ENCODE peak calls at places on chromosomes 2 and 18, in four cellular contexts. G, V, H and R are unnamed samples.

GRCh38 chr2:217820066-217820819 is 182.6 kb downstream of the TNS1 start:
- DNase-seq in G (no peak), V (peak), H (no peak), R (no peak)

GRCh38 chr2:156852210-156852609 is 405.3 kb upstream of the GALNT5 start:
- DNase-seq in G (no peak), V (no peak), H (no peak), R (no peak)

GRCh38 chr2:202703091-202703490 is 68.3 kb downstream of the FAM117B start:
- DNase-seq in V (no peak), G (peak), H (peak), R (no peak)

GRCh38 chr2:68251855-68252406 is 401 bp downstream of the PPP3R1 start:
- DNase-seq in G (no peak), H (no peak), V (peak), R (peak)

GRCh38 chr2:100820346-100821254 is 661 bp downstream of the NPAS2 start:
- DNase-seq in H (peak), V (no peak), G (no peak), R (no peak)

GRCh38 chr2:109109342-109109741 is 19.7 kb upstream of the SH3RF3 start:
- DNase-seq in G (no peak), H (no peak), V (no peak), R (no peak)

GRCh38 chr2:235746257-235746934 is 252.6 kb downstream of the AGAP1 start:
- DNase-seq in H (peak), G (peak), V (peak), R (peak)

GRCh38 chr18:74450626-74451025 is 6.5 kb downstream of the DIPK1C start:
- DNase-seq in H (no peak), V (no peak), G (no peak), R (no peak)

GRCh38 chr2:60947056-60947455 is 65.7 kb downstream of the REL start:
- DNase-seq in H (no peak), G (no peak), V (no peak), R (no peak)

GRCh38 chr2:182481676-182482075 is 54.8 kb upstream of the PDE1A start:
- DNase-seq in V (no peak), H (no peak), G (no peak), R (no peak)

GRCh38 chr2:110114007-110114591 is 1.5 kb downstream of the MALL start:
- DNase-seq in G (no peak), H (no peak), V (no peak), R (peak)

GRCh38 chr2:9780368-9781130 is 62.7 kb upstream of the TAF1B start:
- DNase-seq in V (no peak), G (no peak), H (no peak), R (no peak)

GRCh38 chr18:24914148-24914525 is 437.8 kb downstream of the ZNF521 start:
- DNase-seq in H (no peak), V (no peak), G (no peak), R (peak)

GRCh38 chr2:23713352-23713751 is 213.6 kb downstream of the ATAD2B start:
- DNase-seq in H (peak), G (no peak), V (no peak), R (no peak)
- H3K4me3 ChIP-seq in H (no peak), G (no peak), V (no peak), R (no peak)

GRCh38 chr2:43293744-43294695 is 67.6 kb upstream of the ZFP36L2 start:
- DNase-seq in H (peak), V (no peak), G (peak), R (peak)

GRCh38 chr2:43294973-43295603 is 68.7 kb upstream of the ZFP36L2 start:
- DNase-seq in G (no peak), V (no peak), H (peak), R (no peak)

GRCh38 chr2:43288417-43289305 is 62.3 kb upstream of the ZFP36L2 start:
- DNase-seq in G (peak), H (peak), V (no peak), R (no peak)

GRCh38 chr2:43292851-43293743 is 66.7 kb upstream of the ZFP36L2 start:
- DNase-seq in V (no peak), H (no peak), G (no peak), R (peak)

DNA sequence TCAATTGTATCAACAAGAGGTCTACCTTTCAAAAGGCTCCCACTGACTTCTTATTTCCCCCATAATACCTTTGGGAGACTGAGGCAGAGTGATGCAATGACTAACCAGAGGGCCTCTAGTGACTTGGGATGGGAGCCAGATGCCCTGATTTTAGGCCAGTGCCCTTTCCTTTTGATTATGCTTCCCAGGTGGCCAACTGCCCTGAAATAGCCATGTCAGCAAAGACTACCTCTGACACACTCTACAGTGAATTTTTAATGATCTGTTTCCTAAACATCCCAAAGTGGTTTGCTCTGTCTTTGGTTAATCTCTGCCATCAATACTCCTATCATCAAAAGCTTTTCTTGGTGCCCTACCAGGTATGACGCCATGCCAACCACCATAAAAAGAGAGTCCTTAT is 65.9 kb upstream of the ZFP36L2 start:
- DNase-seq in V (no peak), H (no peak), G (no peak), R (no peak)
- H2BK120ac ChIP-seq in V (no peak), H (no peak), G (peak), R (no peak)

GRCh38 chr2:96489673-96490072 is 15.5 kb downstream of the NEURL3 start:
- DNase-seq in V (no peak), G (no peak), H (no peak), R (no peak)

GRCh38 chr2:96485350-96485749 is 19.8 kb downstream of the NEURL3 start:
- DNase-seq in H (no peak), G (no peak), V (no peak), R (no peak)

GRCh38 chr2:96484096-96484495 is 21.1 kb downstream of the NEURL3 start:
- DNase-seq in H (no peak), G (no peak), V (no peak), R (no peak)

GRCh38 chr2:96489261-96489660 is 15.9 kb downstream of the NEURL3 start:
- DNase-seq in H (no peak), V (no peak), G (no peak), R (no peak)

GRCh38 chr2:96485751-96486643 is 19.2 kb downstream of the NEURL3 start:
- DNase-seq in V (no peak), H (peak), G (peak), R (peak)
- H2BK15ac ChIP-seq in V (no peak), H (no peak), G (no peak), R (no peak)

GRCh38 chr2:118848381-118849225 is 1.2 kb upstream of the EN1 start:
- DNase-seq in H (no peak), V (peak), G (no peak), R (peak)

GRCh38 chr2:118846667-118847446 is 591 bp downstream of the EN1 start:
- DNase-seq in G (no peak), H (no peak), V (peak), R (peak)

GRCh38 chr2:118849226-118850170 is 2.0 kb upstream of the EN1 start:
- DNase-seq in G (no peak), H (no peak), V (peak), R (peak)

GRCh38 chr2:118845843-118846666 is 1.4 kb downstream of the EN1 start:
- DNase-seq in G (no peak), H (no peak), V (peak), R (peak)

GRCh38 chr2:118847447-118848172 is at the start of gene EN1:
- DNase-seq in V (peak), G (peak), H (no peak), R (peak)
- H3K4me3 ChIP-seq in V (no peak), G (no peak), H (peak), R (no peak)